ENCODE peak calls at places on chromosome 18, in ten cellular contexts. H is choroid plexus epithelial cell, E is nucleus accumbens, D is gastrocnemius medialis, S is brain microvascular endothelial cell, A is fibroblast of the aortic adventitia, R is SK-N-SH, L is NCI-H1417, X is EL, U is BJ. Z is an unnamed sample.

GRCh38 chr18:25055076-25055475 is 296.9 kb downstream of the ZNF521 start:
- DNase-seq in X (no peak), H (no peak), R (no peak), U (no peak), E (no peak), S (no peak), A (peak), D (no peak), L (no peak), Z (no peak)

GRCh38 chr18:21739604-21740473 is 753 bp upstream of the MIB1 start:
- DNase-seq in H (no peak), R (peak), X (no peak), D (no peak), L (no peak), U (no peak), A (no peak), E (no peak), S (no peak), Z (no peak)

GRCh38 chr18:13257361-13257980 is 38.9 kb downstream of the LDLRAD4 start:
- DNase-seq in X (no peak), D (no peak), L (no peak), H (no peak), E (no peak), S (no peak), A (no peak), U (no peak), R (no peak), Z (no peak)

GRCh38 chr18:76823574-76823973 is 1.2 kb downstream of the ZNF236 start:
- DNase-seq in H (no peak), A (no peak), U (no peak), S (no peak), R (peak), D (no peak), E (no peak), L (no peak), X (no peak), Z (no peak)

GRCh38 chr18:57837917-57838548 is 34.9 kb upstream of the ATP8B1 start:
- DNase-seq in A (no peak), H (peak), L (no peak), X (no peak), D (no peak), E (no peak), R (no peak), S (peak), U (no peak), Z (no peak)

GRCh38 chr18:60935046-60935445 is 398.2 kb upstream of the CDH20 start:
- DNase-seq in S (peak), H (peak), A (peak), D (no peak), R (no peak), E (no peak), U (no peak), L (no peak), X (no peak), Z (no peak)

GRCh38 chr18:47605093-47605492 is 325.4 kb downstream of the SMAD2 start:
- DNase-seq in R (no peak), E (no peak), X (no peak), L (peak), D (no peak), H (no peak), U (no peak), S (no peak), A (no peak), Z (no peak)

GRCh38 chr18:445090-445489 is 55.4 kb downstream of the COLEC12 start:
- DNase-seq in D (no peak), A (no peak), H (no peak), S (no peak), E (no peak), R (no peak), X (no peak), U (no peak), L (no peak), Z (no peak)

GRCh38 chr18:79935499-79935898 is 16.0 kb downstream of the SLC66A2 start:
- DNase-seq in U (no peak), L (no peak), A (no peak), S (no peak), X (no peak), E (no peak), H (no peak), R (no peak), D (no peak), Z (no peak)

GRCh38 chr18:49747876-49748275 is 65.5 kb downstream of the ACAA2 start:
- DNase-seq in D (no peak), U (peak), H (peak), X (peak), A (no peak), E (no peak), S (no peak), L (no peak), R (no peak), Z (no peak)

GRCh38 chr18:48084858-48085257 is 154.4 kb upstream of the SMAD2 start:
- DNase-seq in L (no peak), S (no peak), A (no peak), U (no peak), D (no peak), H (no peak), X (no peak), E (no peak), R (no peak), Z (no peak)

GRCh38 chr18:66682855-66683322 is 79.0 kb upstream of the CDH19 start:
- DNase-seq in D (no peak), L (no peak), E (peak), R (peak), U (no peak), A (no peak), H (peak), X (no peak), S (peak), Z (peak)

GRCh38 chr18:24659837-24660720 is 199.6 kb downstream of the HRH4 start:
- DNase-seq in U (no peak), R (no peak), X (peak), E (no peak), D (no peak), S (no peak), L (no peak), H (no peak), A (peak), Z (no peak)

GRCh38 chr18:49813071-49813320 is 337 bp downstream of the ACAA2 start:
- DNase-seq in L (peak), X (peak), S (peak), H (peak), R (no peak), A (peak), D (no peak), E (no peak), U (no peak), Z (peak)

GRCh38 chr18:51032193-51032592 is 2.2 kb downstream of the SMAD4 start:
- DNase-seq in U (no peak), D (no peak), E (no peak), X (no peak), H (no peak), S (no peak), L (no peak), A (no peak), R (no peak), Z (no peak)

GRCh38 chr18:30192216-30192615 is 850.3 kb downstream of the DSC3 start:
- DNase-seq in X (no peak), R (no peak), E (no peak), L (no peak), D (no peak), A (no peak), U (no peak), H (no peak), S (no peak), Z (no peak)

GRCh38 chr18:49561377-49562193 is at the start of gene LIPG:
- DNase-seq in E (no peak), R (peak), S (peak), U (no peak), D (peak), H (peak), L (peak), A (peak), X (peak), Z (no peak)

GRCh38 chr18:49997468-49998045 is 184.2 kb upstream of the ACAA2 start:
- DNase-seq in S (no peak), L (no peak), U (no peak), R (no peak), X (no peak), H (no peak), A (no peak), D (no peak), E (no peak), Z (no peak)

GRCh38 chr18:47679864-47680263 is 250.6 kb downstream of the SMAD2 start:
- DNase-seq in H (no peak), E (no peak), S (no peak), X (no peak), A (no peak), U (no peak), D (no peak), L (no peak), R (no peak), Z (no peak)

GRCh38 chr18:23138470-23138869 is 3.2 kb downstream of the CABLES1 start:
- DNase-seq in H (no peak), R (peak), S (no peak), D (no peak), E (no peak), X (no peak), L (peak), U (no peak), A (no peak), Z (no peak)

GRCh38 chr18:22939649-22940048 is 6.5 kb downstream of the RBBP8 start:
- DNase-seq in D (no peak), A (no peak), H (no peak), L (no peak), U (no peak), R (no peak), S (no peak), X (no peak), E (no peak), Z (no peak)

GRCh38 chr18:56982756-56983155 is 164.1 kb upstream of the BOD1L2 start:
- DNase-seq in H (no peak), R (no peak), U (no peak), E (no peak), D (no peak), X (no peak), A (no peak), S (no peak), L (no peak), Z (peak)

GRCh38 chr18:32956591-32957310 is 183.9 kb upstream of the KLHL14 start:
- DNase-seq in E (no peak), R (peak), X (no peak), S (peak), D (no peak), L (no peak), H (peak), U (no peak), A (peak), Z (no peak)

GRCh38 chr18:56501896-56502295 is 136.5 kb downstream of the TXNL1 start:
- DNase-seq in L (no peak), U (no peak), R (no peak), S (no peak), X (no peak), E (no peak), H (peak), A (peak), D (no peak), Z (peak)

GRCh38 chr18:7568426-7568825 is 1.3 kb downstream of the PTPRM start:
- DNase-seq in H (peak), L (no peak), S (no peak), D (peak), E (peak), R (peak), A (peak), U (no peak), X (peak), Z (no peak)

GRCh38 chr18:58603365-58604067 is 25.4 kb downstream of the ALPK2 start:
- DNase-seq in S (no peak), X (no peak), H (peak), A (peak), E (no peak), L (peak), U (no peak), D (no peak), R (no peak), Z (no peak)

GRCh38 chr18:46725310-46725709 is 31.5 kb downstream of the ST8SIA5 start:
- DNase-seq in A (no peak), L (no peak), R (no peak), E (no peak), U (no peak), H (no peak), S (no peak), X (no peak), D (no peak), Z (no peak)

GRCh38 chr18:13800505-13801259 is 23.3 kb upstream of the MC5R start:
- DNase-seq in X (peak), L (peak), S (peak), U (no peak), R (peak), D (peak), H (peak), E (peak), A (peak), Z (peak)